ENCODE peak calls at places on chromosome 10, in five cellular contexts. Y is MM.1S, T is GM23338, K is HCT116, H is hepatocyte. M is an unnamed sample.

GRCh38 chr10:71288461-71288860 is 30.6 kb upstream of the SLC29A3 start:
- DNase-seq in T (no peak), H (no peak), K (no peak), Y (no peak), M (no peak)

GRCh38 chr10:97923057-97923456 is 73.4 kb downstream of the GOLGA7B start:
- DNase-seq in Y (no peak), K (no peak), H (no peak), T (no peak), M (no peak)

GRCh38 chr10:42874713-42875387 is 92.3 kb downstream of the BMS1 start:
- DNase-seq in Y (no peak), H (no peak), K (no peak), T (no peak), M (no peak)

GRCh38 chr10:127579640-127580039 is 30.5 kb downstream of the NPS start:
- DNase-seq in H (no peak), Y (no peak), K (no peak), T (no peak), M (no peak)

GRCh38 chr10:88154596-88155250 is 291.3 kb downstream of the PTEN start:
- DNase-seq in T (no peak), K (no peak), H (no peak), Y (no peak), M (no peak)

GRCh38 chr10:71216363-71216695 is 4.0 kb downstream of the UNC5B start:
- DNase-seq in Y (no peak), K (no peak), H (no peak), T (no peak), M (no peak)

GRCh38 chr10:99427566-99428150 is 2.8 kb downstream of the GOT1 start:
- DNase-seq in T (no peak), K (no peak), H (no peak), Y (no peak), M (no peak)

GRCh38 chr10:134205-134742 is 981 bp upstream of the ZMYND11 start:
- DNase-seq in H (peak), Y (peak), K (no peak), T (peak), M (peak)

GRCh38 chr10:5620223-5620721 is 46.1 kb downstream of the ASB13 start:
- DNase-seq in Y (no peak), H (no peak), K (no peak), T (no peak), M (no peak)

GRCh38 chr10:11325817-11326216 is 285.6 kb downstream of the USP6NL start:
- DNase-seq in T (no peak), H (no peak), K (no peak), Y (no peak), M (no peak)

GRCh38 chr10:32433542-32433941 is 12.4 kb upstream of the CCDC7 start:
- DNase-seq in T (no peak), Y (no peak), H (no peak), K (no peak), M (no peak)

GRCh38 chr10:70379581-70380176 is 2.7 kb downstream of the LRRC20 start:
- DNase-seq in Y (peak), K (no peak), T (peak), H (no peak), M (peak)

GRCh38 chr10:78575400-78575799 is 493.4 kb upstream of the ZMIZ1 start:
- DNase-seq in K (no peak), T (no peak), H (no peak), Y (no peak), M (no peak)

GRCh38 chr10:9858816-9859215 is 1158.9 kb upstream of the CELF2 start:
- DNase-seq in K (no peak), T (no peak), Y (no peak), H (no peak), M (no peak)

GRCh38 chr10:31939797-31940708 is 11.4 kb upstream of the ARHGAP12 start:
- DNase-seq in K (no peak), T (no peak), Y (no peak), H (no peak), M (peak)

GRCh38 chr10:29392376-29393021 is 103.6 kb downstream of the LYZL1 start:
- DNase-seq in K (no peak), T (peak), H (peak), Y (no peak), M (peak)

GRCh38 chr10:24642921-24643678 is 80.6 kb downstream of the ARHGAP21 start:
- DNase-seq in K (peak), Y (peak), H (peak), T (peak), M (peak)

GRCh38 chr10:79072994-79073654 is 4.4 kb downstream of the ZMIZ1 start:
- DNase-seq in K (no peak), Y (no peak), H (no peak), T (no peak), M (peak)

GRCh38 chr10:64036306-64036930 is 515.2 kb downstream of the REEP3 start:
- DNase-seq in Y (no peak), K (no peak), H (no peak), T (peak), M (no peak)

GRCh38 chr10:114083040-114083439 is 39.4 kb downstream of the ADRB1 start:
- DNase-seq in Y (no peak), H (no peak), K (no peak), T (no peak), M (peak)

GRCh38 chr10:58010076-58010475 is 257.6 kb downstream of the IPMK start:
- DNase-seq in H (no peak), Y (no peak), K (no peak), T (no peak), M (no peak)

GRCh38 chr10:15804109-15804508 is 56.2 kb downstream of the MINDY3 start:
- DNase-seq in H (no peak), T (no peak), Y (no peak), K (no peak), M (no peak)

GRCh38 chr10:13317474-13317873 is 17.6 kb upstream of the PHYH start:
- DNase-seq in T (peak), Y (no peak), H (no peak), K (no peak), M (no peak)

GRCh38 chr10:11832042-11832441 is 8.9 kb downstream of the PROSER2 start:
- DNase-seq in H (no peak), Y (no peak), K (no peak), T (no peak), M (no peak)

GRCh38 chr10:65358565-65358964 is 1567.3 kb upstream of the LRRTM3 start:
- DNase-seq in H (peak), Y (peak), K (peak), T (peak), M (peak)

GRCh38 chr10:102065561-102066420 is 642 bp downstream of the HPS6 start:
- DNase-seq in K (no peak), T (peak), H (peak), Y (peak), M (no peak)

GRCh38 chr10:12975266-12975665 is 26.2 kb downstream of the CCDC3 start:
- DNase-seq in T (peak), H (peak), Y (peak), K (no peak), M (peak)

GRCh38 chr10:56537984-56538383 is 176.9 kb upstream of the ZWINT start:
- DNase-seq in K (no peak), H (peak), Y (no peak), T (no peak), M (peak)

GRCh38 chr10:9302142-9302746 is 1247.8 kb downstream of the GATA3 start:
- DNase-seq in H (peak), K (peak), Y (peak), T (peak), M (peak)

GRCh38 chr10:123135415-123136141 is at the start of gene HMX3:
- DNase-seq in H (no peak), T (peak), K (no peak), Y (no peak), M (no peak)

GRCh38 chr10:101036726-101037125 is 5.7 kb downstream of the SFXN3 start:
- DNase-seq in H (no peak), Y (no peak), K (no peak), T (no peak), M (no peak)

GRCh38 chr10:44660271-44660670 is 250.9 kb upstream of the TMEM72 start:
- DNase-seq in Y (no peak), H (no peak), K (no peak), T (no peak), M (no peak)

GRCh38 chr10:36023939-36024338 is 381.8 kb upstream of the FZD8 start:
- DNase-seq in H (no peak), Y (no peak), K (no peak), T (peak), M (peak)

GRCh38 chr10:74640134-74640533 is 186.3 kb upstream of the KAT6B start:
- DNase-seq in K (no peak), H (no peak), T (peak), Y (no peak), M (peak)

GRCh38 chr10:17836917-17837316 is 27.8 kb downstream of the MRC1 start:
- DNase-seq in K (no peak), T (peak), H (peak), Y (no peak), M (peak)

GRCh38 chr10:115696747-115697146 is 576.3 kb downstream of the GFRA1 start:
- DNase-seq in H (no peak), K (no peak), T (no peak), Y (no peak), M (no peak)

GRCh38 chr10:35580421-35580770 is 24.7 kb upstream of the GJD4 start:
- DNase-seq in T (no peak), Y (no peak), K (no peak), H (no peak), M (no peak)

GRCh38 chr10:113000876-113001598 is 51.0 kb downstream of the TCF7L2 start:
- DNase-seq in T (peak), Y (no peak), H (peak), K (no peak), M (no peak)
- TF ChIP-seq CTCF in T (no peak), Y (no peak), H (peak), K (no peak), M (no peak)

GRCh38 chr10:132375116-132375794 is 21.7 kb upstream of the PWWP2B start:
- DNase-seq in K (no peak), Y (no peak), T (peak), H (no peak), M (no peak)
- TF ChIP-seq EZH2phosphoT487 in K (no peak), Y (no peak), T (no peak), H (no peak), M (no peak)

DNA sequence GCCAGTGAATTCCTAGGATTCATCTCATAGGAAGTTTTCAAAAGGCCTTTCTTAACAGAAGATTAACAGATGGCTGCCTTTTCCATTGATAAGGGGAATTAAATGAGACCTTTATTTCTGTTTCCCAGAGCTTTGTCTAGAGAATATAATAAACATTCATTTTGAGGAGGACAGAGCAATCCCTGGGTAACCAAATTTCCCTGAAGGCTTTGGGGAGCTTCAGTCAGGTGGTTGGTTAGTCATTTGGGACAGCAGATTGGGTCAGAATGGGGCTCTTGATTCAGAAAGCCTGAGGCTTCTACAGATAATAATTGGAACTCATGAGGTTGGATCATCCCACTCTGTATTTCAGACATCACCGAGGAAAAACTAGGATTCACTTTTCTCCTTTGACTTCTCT is 21.8 kb downstream of the MXI1 start:
- DNase-seq in K (no peak), H (no peak), Y (no peak), T (no peak), M (no peak)
- TF ChIP-seq CTCF in K (no peak), H (no peak), Y (no peak), T (no peak), M (no peak)

GRCh38 chr10:124150189-124150806 is 56.9 kb upstream of the CHST15 start:
- DNase-seq in T (no peak), K (no peak), Y (peak), H (no peak), M (no peak)
- TF ChIP-seq EZH2phosphoT487 in T (no peak), K (no peak), Y (no peak), H (no peak), M (no peak)

DNA sequence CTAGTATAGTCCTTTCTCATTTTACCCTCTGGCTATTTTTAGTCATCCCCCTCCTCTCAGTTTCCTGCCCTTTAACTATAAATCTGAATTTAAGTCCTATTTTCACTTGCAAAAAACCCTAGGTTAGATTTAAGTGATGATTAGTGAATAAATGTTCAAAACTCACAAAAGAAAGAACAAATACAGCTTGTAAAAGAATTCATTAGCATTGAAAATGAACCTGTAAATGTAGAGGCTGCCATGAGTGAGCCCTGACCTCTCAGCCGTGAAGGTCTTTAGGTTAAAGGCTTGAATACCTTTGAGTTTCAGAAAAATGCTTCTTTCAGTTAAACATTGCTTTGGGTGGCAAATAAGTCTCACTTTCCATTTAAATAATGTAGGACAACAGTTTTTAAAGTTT is 2.0 kb upstream of the SLC16A12 start:
- DNase-seq in T (no peak), K (no peak), H (no peak), Y (no peak), M (no peak)
- TF ChIP-seq CTCF in T (no peak), K (no peak), H (no peak), Y (no peak), M (no peak)

GRCh38 chr10:26516540-26517101 is 78.5 kb downstream of the APBB1IP start:
- DNase-seq in T (peak), K (no peak), Y (no peak), H (peak), M (no peak)
- TF ChIP-seq EZH2phosphoT487 in T (no peak), K (no peak), Y (no peak), H (no peak), M (no peak)